ENCODE peak calls at places on chromosomes 12 and 14, in ten cellular contexts. T is suprapubic skin, K is lower leg skin, Z is endothelial cell of umbilical vein, R is ovary, O is HCT116, L is right lobe of liver, M is NB4, Q is tibial nerve, S is stomach. H is an unnamed sample.

GRCh38 chr12:112035219-112035765 is 22.1 kb downstream of the ERP29 start:
- DNase-seq in T (no peak), K (no peak), Z (no peak), R (no peak), O (no peak), L (no peak), M (no peak), Q (no peak), S (no peak), H (no peak)

GRCh38 chr14:52950410-52950897 is 396 bp downstream of the FERMT2 start:
- DNase-seq in T (peak), K (peak), Z (peak), R (peak), O (no peak), L (peak), M (peak), Q (peak), S (peak), H (no peak)

GRCh38 chr14:21071225-21072041 is 1.3 kb downstream of the ARHGEF40 start:
- DNase-seq in T (peak), K (peak), Z (peak), R (peak), O (no peak), L (peak), M (peak), Q (peak), S (peak), H (peak)

GRCh38 chr12:19251481-19251880 is 121.9 kb downstream of the PLEKHA5 start:
- DNase-seq in T (no peak), K (no peak), Z (no peak), R (no peak), O (no peak), L (no peak), M (no peak), Q (no peak), S (no peak), H (no peak)

GRCh38 chr12:49687941-49688340 is 19.3 kb downstream of the FMNL3 start:
- DNase-seq in T (no peak), K (no peak), Z (no peak), R (no peak), O (no peak), L (no peak), M (no peak), Q (no peak), S (no peak), H (no peak)

GRCh38 chr14:100015251-100015655 is 50.0 kb upstream of the EVL start:
- DNase-seq in T (no peak), K (no peak), Z (peak), R (no peak), O (no peak), L (no peak), M (peak), Q (no peak), S (no peak), H (no peak)

GRCh38 chr12:57543666-57544065 is 3.3 kb downstream of the DCTN2 start:
- DNase-seq in T (no peak), K (no peak), Z (peak), R (no peak), O (no peak), L (no peak), M (no peak), Q (no peak), S (no peak), H (no peak)

GRCh38 chr12:117097159-117097558 is 2.1 kb downstream of the TESC start:
- DNase-seq in T (no peak), K (no peak), Z (no peak), R (no peak), O (no peak), L (no peak), M (peak), Q (no peak), S (no peak), H (no peak)

GRCh38 chr14:39050389-39050788 is 52.6 kb downstream of the SEC23A start:
- DNase-seq in T (no peak), K (no peak), Z (peak), R (no peak), O (no peak), L (no peak), M (peak), Q (no peak), S (no peak), H (no peak)

GRCh38 chr12:117972341-117972740 is 3.6 kb upstream of the KSR2 start:
- DNase-seq in T (no peak), K (no peak), Z (no peak), R (no peak), O (no peak), L (no peak), M (no peak), Q (no peak), S (no peak), H (no peak)

GRCh38 chr14:70810621-70811020 is 1.3 kb upstream of the MAP3K9 start:
- DNase-seq in T (no peak), K (no peak), Z (no peak), R (no peak), O (no peak), L (no peak), M (no peak), Q (no peak), S (no peak), H (no peak)

GRCh38 chr12:55906056-55906455 is 21.6 kb downstream of the PYM1 start:
- DNase-seq in T (no peak), K (no peak), Z (peak), R (no peak), O (no peak), L (no peak), M (no peak), Q (no peak), S (no peak), H (no peak)

GRCh38 chr12:132067182-132067581 is 76.9 kb downstream of the DDX51 start:
- DNase-seq in T (no peak), K (no peak), Z (no peak), R (no peak), O (no peak), L (no peak), M (no peak), Q (no peak), S (no peak), H (no peak)

GRCh38 chr14:90281261-90281660 is 24.9 kb downstream of the PSMC1 start:
- DNase-seq in T (no peak), K (peak), Z (peak), R (no peak), O (no peak), L (peak), M (peak), Q (no peak), S (no peak), H (no peak)

GRCh38 chr14:49934638-49935037 is 41.8 kb downstream of the ARF6 start:
- DNase-seq in T (no peak), K (no peak), Z (no peak), R (no peak), O (no peak), L (no peak), M (peak), Q (no peak), S (no peak), H (no peak)

GRCh38 chr12:34605955-34606748 is 583.9 kb downstream of the ALG10 start:
- DNase-seq in T (peak), K (no peak), Z (no peak), R (no peak), O (no peak), L (no peak), M (no peak), Q (no peak), S (no peak), H (no peak)

GRCh38 chr12:46145881-46146280 is 123.0 kb downstream of the SLC38A1 start:
- DNase-seq in T (no peak), K (no peak), Z (no peak), R (no peak), O (no peak), L (no peak), M (no peak), Q (no peak), S (no peak), H (no peak)

GRCh38 chr14:69586420-69586819 is 11.7 kb upstream of the CCDC177 start:
- DNase-seq in T (no peak), K (no peak), Z (peak), R (no peak), O (no peak), L (no peak), M (no peak), Q (no peak), S (no peak), H (no peak)

GRCh38 chr12:100234591-100235304 is 32.1 kb downstream of the DEPDC4 start:
- DNase-seq in T (no peak), K (no peak), Z (peak), R (no peak), O (peak), L (no peak), M (peak), Q (no peak), S (no peak), H (no peak)

GRCh38 chr12:115172521-115172920 is 488.5 kb upstream of the TBX3 start:
- DNase-seq in T (no peak), K (no peak), Z (no peak), R (no peak), O (no peak), L (no peak), M (no peak), Q (no peak), S (no peak), H (no peak)

GRCh38 chr14:38210168-38210567 is 2.5 kb downstream of the SSTR1 start:
- DNase-seq in T (no peak), K (no peak), Z (peak), R (no peak), O (no peak), L (peak), M (no peak), Q (no peak), S (peak), H (no peak)

GRCh38 chr12:113006641-113007040 is 28.3 kb downstream of the OAS2 start:
- DNase-seq in T (no peak), K (no peak), Z (no peak), R (no peak), O (no peak), L (no peak), M (no peak), Q (no peak), S (no peak), H (no peak)

GRCh38 chr14:103846569-103847438 is 571 bp downstream of the PPP1R13B start:
- DNase-seq in T (peak), K (peak), Z (peak), R (peak), O (no peak), L (peak), M (no peak), Q (no peak), S (peak), H (no peak)

GRCh38 chr14:92677087-92677668 is 71.2 kb downstream of the LGMN start:
- DNase-seq in T (peak), K (no peak), Z (no peak), R (no peak), O (no peak), L (no peak), M (peak), Q (no peak), S (no peak), H (no peak)

GRCh38 chr12:130713581-130713991 is 2.5 kb downstream of the RIMBP2 start:
- DNase-seq in T (no peak), K (peak), Z (no peak), R (peak), O (no peak), L (no peak), M (no peak), Q (no peak), S (no peak), H (no peak)

GRCh38 chr14:59055439-59056045 is 132.9 kb upstream of the DAAM1 start:
- DNase-seq in T (no peak), K (no peak), Z (peak), R (peak), O (peak), L (no peak), M (peak), Q (peak), S (peak), H (no peak)

GRCh38 chr12:131765961-131766360 is 55.1 kb downstream of the SFSWAP start:
- DNase-seq in T (no peak), K (no peak), Z (no peak), R (no peak), O (no peak), L (no peak), M (no peak), Q (no peak), S (no peak), H (no peak)

GRCh38 chr14:92951912-92952471 is 29.0 kb downstream of the CHGA start:
- DNase-seq in T (no peak), K (peak), Z (peak), R (peak), O (peak), L (peak), M (peak), Q (peak), S (peak), H (peak)

GRCh38 chr12:47114481-47114892 is 34.7 kb upstream of the AMIGO2 start:
- DNase-seq in T (no peak), K (no peak), Z (no peak), R (no peak), O (no peak), L (no peak), M (no peak), Q (no peak), S (no peak), H (no peak)

GRCh38 chr14:22980672-22981089 is 1.7 kb downstream of the AJUBA start:
- DNase-seq in T (peak), K (peak), Z (no peak), R (peak), O (no peak), L (no peak), M (no peak), Q (no peak), S (peak), H (no peak)

GRCh38 chr12:121102307-121102706 is 30.4 kb upstream of the P2RX7 start:
- DNase-seq in T (no peak), K (no peak), Z (no peak), R (no peak), O (no peak), L (no peak), M (no peak), Q (no peak), S (no peak), H (no peak)

GRCh38 chr14:72616294-72616693 is 277.6 kb downstream of the DPF3 start:
- DNase-seq in T (no peak), K (peak), Z (no peak), R (no peak), O (no peak), L (no peak), M (no peak), Q (peak), S (no peak), H (peak)

GRCh38 chr12:68832504-68832867 is 24.5 kb downstream of the MDM2 start:
- DNase-seq in T (no peak), K (no peak), Z (no peak), R (no peak), O (no peak), L (no peak), M (no peak), Q (no peak), S (no peak), H (no peak)

GRCh38 chr12:122471324-122472226 is 29.2 kb downstream of the ZCCHC8 start:
- DNase-seq in T (no peak), K (no peak), Z (peak), R (no peak), O (peak), L (peak), M (peak), Q (no peak), S (peak), H (no peak)

GRCh38 chr12:11702959-11703358 is 53.5 kb downstream of the ETV6 start:
- DNase-seq in T (no peak), K (no peak), Z (no peak), R (no peak), O (no peak), L (no peak), M (no peak), Q (no peak), S (no peak), H (no peak)

GRCh38 chr12:121190523-121191031 is 19.4 kb upstream of the P2RX4 start:
- DNase-seq in T (no peak), K (no peak), Z (peak), R (no peak), O (no peak), L (no peak), M (peak), Q (no peak), S (no peak), H (no peak)

GRCh38 chr14:105156414-105157375 is 11.9 kb downstream of the JAG2 start:
- DNase-seq in T (no peak), K (no peak), Z (no peak), R (no peak), O (no peak), L (no peak), M (no peak), Q (no peak), S (no peak), H (no peak)
- TF ChIP-seq POLR2A in T (no peak), K (no peak), Z (no peak), R (no peak), O (no peak), L (no peak), M (no peak), Q (no peak), S (no peak), H (no peak)

GRCh38 chr12:6725350-6725749 is 1.5 kb downstream of the COPS7A start:
- DNase-seq in T (no peak), K (no peak), Z (no peak), R (no peak), O (no peak), L (no peak), M (no peak), Q (no peak), S (no peak), H (no peak)

GRCh38 chr12:6724409-6724797 is 557 bp downstream of the COPS7A start:
- DNase-seq in T (no peak), K (no peak), Z (no peak), R (peak), O (no peak), L (no peak), M (peak), Q (no peak), S (peak), H (no peak)

GRCh38 chr12:6722863-6723262 is 983 bp upstream of the COPS7A start:
- DNase-seq in T (no peak), K (no peak), Z (no peak), R (no peak), O (no peak), L (no peak), M (no peak), Q (no peak), S (no peak), H (no peak)

GRCh38 chr12:6729186-6729585 is 5.3 kb downstream of the COPS7A start:
- DNase-seq in T (no peak), K (no peak), Z (no peak), R (no peak), O (no peak), L (no peak), M (no peak), Q (no peak), S (no peak), H (no peak)

GRCh38 chr12:6723607-6724408 is at the start of gene COPS7A:
- DNase-seq in T (peak), K (peak), Z (peak), R (peak), O (peak), L (peak), M (peak), Q (peak), S (peak), H (peak)
- TF ChIP-seq CTCF in T (no peak), K (no peak), Z (no peak), R (no peak), O (no peak), L (no peak), M (no peak), Q (no peak), S (no peak), H (no peak)

GRCh38 chr12:75947171-75947723 is 84.3 kb downstream of the PHLDA1 start:
- DNase-seq in T (no peak), K (no peak), Z (no peak), R (no peak), O (no peak), L (no peak), M (no peak), Q (no peak), S (no peak), H (no peak)

GRCh38 chr12:75944905-75945412 is 86.6 kb downstream of the PHLDA1 start:
- DNase-seq in T (no peak), K (no peak), Z (no peak), R (no peak), O (no peak), L (no peak), M (no peak), Q (no peak), S (no peak), H (no peak)

GRCh38 chr12:75943730-75944096 is 87.9 kb downstream of the PHLDA1 start:
- DNase-seq in T (no peak), K (no peak), Z (no peak), R (no peak), O (no peak), L (no peak), M (peak), Q (no peak), S (no peak), H (no peak)

GRCh38 chr12:75945581-75945980 is 86.0 kb downstream of the PHLDA1 start:
- DNase-seq in T (no peak), K (no peak), Z (no peak), R (no peak), O (no peak), L (no peak), M (no peak), Q (no peak), S (no peak), H (no peak)

GRCh38 chr12:75944097-75944904 is 87.3 kb downstream of the PHLDA1 start:
- DNase-seq in T (no peak), K (no peak), Z (peak), R (no peak), O (peak), L (no peak), M (peak), Q (no peak), S (no peak), H (no peak)
- TF ChIP-seq POLR2A in T (no peak), K (no peak), Z (peak), R (no peak), O (no peak), L (peak), M (no peak), Q (no peak), S (no peak), H (no peak)

GRCh38 chr12:10175849-10176641 is 2.8 kb upstream of the TMEM52B start:
- DNase-seq in T (no peak), K (no peak), Z (no peak), R (no peak), O (no peak), L (no peak), M (no peak), Q (no peak), S (no peak), H (no peak)
- TF ChIP-seq CTCF in T (no peak), K (no peak), Z (no peak), R (no peak), O (no peak), L (no peak), M (no peak), Q (no peak), S (no peak), H (no peak)

GRCh38 chr14:94081386-94081820 is 293 bp downstream of the IFI27L1 start:
- DNase-seq in T (no peak), K (no peak), Z (no peak), R (no peak), O (no peak), L (no peak), M (no peak), Q (no peak), S (no peak), H (no peak)
- TF ChIP-seq POLR2A in T (no peak), K (no peak), Z (no peak), R (no peak), O (no peak), L (no peak), M (no peak), Q (no peak), S (no peak), H (no peak)

DNA sequence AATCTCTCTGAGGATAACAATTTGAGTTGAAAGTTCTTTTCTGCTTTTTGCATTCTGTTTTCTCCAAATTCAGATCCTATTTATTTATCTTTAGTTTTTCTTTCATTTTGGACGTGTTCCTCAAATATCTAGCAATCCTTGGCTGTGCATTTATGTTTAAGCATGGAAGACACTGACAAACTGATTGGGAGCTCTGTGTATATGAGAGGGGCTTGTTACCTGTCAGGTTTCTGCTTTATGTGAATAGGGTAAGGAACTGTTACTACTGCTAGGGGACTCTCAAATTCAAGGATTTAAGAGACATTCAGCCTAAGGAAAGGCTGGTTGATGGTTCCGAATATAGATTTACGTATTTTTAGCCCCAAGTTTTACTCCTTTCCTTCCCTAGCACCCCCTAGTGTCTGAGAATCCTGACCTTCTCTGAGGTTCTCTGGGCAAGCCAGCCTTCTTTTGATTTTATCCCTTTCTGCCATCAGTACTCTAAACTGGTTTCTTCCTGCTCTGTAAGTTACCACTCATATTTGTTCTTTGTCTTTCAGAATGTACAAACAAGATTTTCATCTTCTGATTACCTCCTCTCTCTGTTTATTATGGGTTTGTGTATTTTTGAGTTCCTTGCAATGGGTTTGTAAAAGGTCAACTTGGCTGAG is 30.5 kb downstream of the YLPM1 start:
- DNase-seq in T (no peak), K (no peak), Z (peak), R (no peak), O (no peak), L (no peak), M (peak), Q (peak), S (no peak), H (no peak)
- TF ChIP-seq CTCF in T (no peak), K (no peak), Z (peak), R (no peak), O (peak), L (no peak), M (peak), Q (peak), S (no peak), H (no peak)

GRCh38 chr14:32077081-32078029 is at the start of gene ARHGAP5:
- DNase-seq in T (peak), K (peak), Z (peak), R (peak), O (no peak), L (no peak), M (peak), Q (no peak), S (peak), H (peak)
- TF ChIP-seq POLR2A in T (no peak), K (no peak), Z (peak), R (no peak), O (no peak), L (peak), M (no peak), Q (no peak), S (no peak), H (no peak)

GRCh38 chr14:96049932-96050331 is 10.8 kb downstream of the C14orf132 start:
- DNase-seq in T (no peak), K (no peak), Z (no peak), R (no peak), O (no peak), L (no peak), M (no peak), Q (no peak), S (no peak), H (no peak)
- TF ChIP-seq CTCF in T (no peak), K (no peak), Z (no peak), R (no peak), O (no peak), L (no peak), M (no peak), Q (no peak), S (no peak), H (no peak)

H was measured in gastrocnemius medialis.